ENCODE peak calls at places on chromosome 9, in nine cellular contexts. P is MM.1S; T is IMR-90; Y is SK-N-SH; I is spleen; R is ovary; E is kidney; Z is upper lobe of right lung; C is CD8-positive, alpha-beta T cell. H is an unnamed sample.
A peak's percentile ranks its signal among the peaks of the same experiment; 100 is the strongest.

GRCh38 chr9:15469406-15469805 is 41.4 kb downstream of the PSIP1 start:
- DNase-seq in P (no peak), T (peak; percentile 46), Y (no peak), I (no peak), R (no peak), E (no peak), Z (no peak), C (no peak), H (peak; percentile 1)

GRCh38 chr9:4820172-4820571 is 27.4 kb downstream of the RCL1 start:
- DNase-seq in P (no peak), T (no peak), Y (no peak), I (no peak), R (no peak), E (no peak), Z (no peak), C (no peak), H (no peak)

GRCh38 chr9:125255781-125256391 is 5.7 kb upstream of the GAPVD1 start:
- DNase-seq in P (no peak), T (no peak), Y (peak; percentile 67), I (no peak), R (no peak), E (no peak), Z (no peak), C (no peak), H (no peak)

GRCh38 chr9:89442981-89443817 is 54.7 kb downstream of the SEMA4D start:
- DNase-seq in P (no peak), T (peak; percentile 25), Y (no peak), I (no peak), R (no peak), E (peak; percentile 73), Z (no peak), C (no peak), H (peak; percentile 66)

GRCh38 chr9:129989740-129990139 is 53.2 kb downstream of the FNBP1 start:
- DNase-seq in P (no peak), T (peak; percentile 28), Y (no peak), I (no peak), R (no peak), E (no peak), Z (no peak), C (no peak), H (peak; percentile 65)

GRCh38 chr9:97596906-97597305 is 36.3 kb downstream of the TSTD2 start:
- DNase-seq in P (no peak), T (no peak), Y (no peak), I (no peak), R (no peak), E (no peak), Z (no peak), C (no peak), H (no peak)

GRCh38 chr9:35035851-35036701 is 36.3 kb downstream of the VCP start:
- DNase-seq in P (no peak), T (peak; percentile 38), Y (no peak), I (peak; percentile 85), R (peak; percentile 77), E (peak; percentile 85), Z (peak; percentile 79), C (peak; percentile 6), H (peak; percentile 51)

GRCh38 chr9:33517373-33517772 is 6.7 kb upstream of the ANKRD18B start:
- DNase-seq in P (peak; percentile 54), T (peak; percentile 60), Y (peak; percentile 52), I (no peak), R (no peak), E (no peak), Z (no peak), C (no peak), H (peak; percentile 43)

GRCh38 chr9:22528485-22528884 is 81.9 kb downstream of the DMRTA1 start:
- DNase-seq in P (peak; percentile 25), T (peak; percentile 24), Y (no peak), I (no peak), R (no peak), E (no peak), Z (no peak), C (no peak), H (no peak)

GRCh38 chr9:100222674-100223073 is 123.6 kb downstream of the INVS start:
- DNase-seq in P (peak; percentile 26), T (peak; percentile 53), Y (peak; percentile 20), I (no peak), R (no peak), E (no peak), Z (no peak), C (no peak), H (no peak)

GRCh38 chr9:122186301-122186700 is 26.6 kb downstream of the MORN5 start:
- DNase-seq in P (no peak), T (no peak), Y (no peak), I (peak; percentile 13), R (no peak), E (no peak), Z (peak; percentile 44), C (no peak), H (no peak)

GRCh38 chr9:75482566-75482965 is 394.3 kb downstream of the OSTF1 start:
- DNase-seq in P (no peak), T (no peak), Y (no peak), I (no peak), R (no peak), E (no peak), Z (no peak), C (no peak), H (peak; percentile 1)
- TF ChIP-seq CTCF in P (peak; percentile 25), T (no peak), Y (no peak), I (no peak), R (no peak), E (no peak), Z (no peak), C (no peak), H (no peak)

DNA sequence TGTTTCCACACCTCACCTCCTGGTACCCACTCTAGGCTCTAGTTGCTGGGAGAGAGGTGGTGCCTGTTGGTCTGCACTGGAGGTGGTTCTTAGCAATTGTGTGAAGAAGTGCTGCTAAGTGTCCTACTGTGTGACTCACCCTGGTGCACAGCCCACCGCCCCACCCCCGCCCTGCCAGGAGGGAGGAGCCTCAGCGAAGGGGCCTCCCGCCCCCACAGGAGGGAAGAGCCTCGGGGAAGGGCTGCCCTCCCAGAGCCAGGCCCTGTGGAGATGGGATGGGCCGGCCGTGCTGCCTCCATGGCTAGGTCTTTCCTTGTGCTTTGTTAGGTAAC is 105.3 kb downstream of the EHMT1 start:
- DNase-seq in P (no peak), T (peak; percentile 18), Y (no peak), I (no peak), R (no peak), E (no peak), Z (no peak), C (no peak), H (peak; percentile 36)
- H3K36me3 ChIP-seq in P (no peaks in the 10 kb centered on the region), T (peaks cover 28% of the 10 kb centered on the region), Y (peaks cover 13% of the 10 kb centered on the region), I (peaks cover 54% of the 10 kb centered on the region), R (no peaks in the 10 kb centered on the region), E (peaks cover 15% of the 10 kb centered on the region), Z (peaks cover 20% of the 10 kb centered on the region), C (peaks cover 12% of the 10 kb centered on the region), H (peaks cover 6% of the 10 kb centered on the region)

GRCh38 chr9:128215491-128216404 is 12.6 kb downstream of the DNM1 start:
- DNase-seq in P (no peak), T (peak; percentile 84), Y (peak; percentile 60), I (no peak), R (no peak), E (no peak), Z (peak; percentile 55), C (no peak), H (peak; percentile 83)

GRCh38 chr9:128214571-128215490 is 11.7 kb downstream of the DNM1 start:
- DNase-seq in P (no peak), T (no peak), Y (peak; percentile 35), I (no peak), R (no peak), E (no peak), Z (peak; percentile 61), C (no peak), H (no peak)

GRCh38 chr9:128218172-128218517 is 15.0 kb downstream of the DNM1 start:
- DNase-seq in P (no peak), T (no peak), Y (peak; percentile 15), I (no peak), R (no peak), E (no peak), Z (peak; percentile 63), C (no peak), H (no peak)

GRCh38 chr9:128218518-128219389 is 15.6 kb downstream of the DNM1 start:
- DNase-seq in P (peak; percentile 96), T (peak; percentile 55), Y (peak; percentile 69), I (peak; percentile 96), R (peak; percentile 95), E (peak; percentile 97), Z (peak; percentile 98), C (peak; percentile 84), H (peak; percentile 81)

DNA sequence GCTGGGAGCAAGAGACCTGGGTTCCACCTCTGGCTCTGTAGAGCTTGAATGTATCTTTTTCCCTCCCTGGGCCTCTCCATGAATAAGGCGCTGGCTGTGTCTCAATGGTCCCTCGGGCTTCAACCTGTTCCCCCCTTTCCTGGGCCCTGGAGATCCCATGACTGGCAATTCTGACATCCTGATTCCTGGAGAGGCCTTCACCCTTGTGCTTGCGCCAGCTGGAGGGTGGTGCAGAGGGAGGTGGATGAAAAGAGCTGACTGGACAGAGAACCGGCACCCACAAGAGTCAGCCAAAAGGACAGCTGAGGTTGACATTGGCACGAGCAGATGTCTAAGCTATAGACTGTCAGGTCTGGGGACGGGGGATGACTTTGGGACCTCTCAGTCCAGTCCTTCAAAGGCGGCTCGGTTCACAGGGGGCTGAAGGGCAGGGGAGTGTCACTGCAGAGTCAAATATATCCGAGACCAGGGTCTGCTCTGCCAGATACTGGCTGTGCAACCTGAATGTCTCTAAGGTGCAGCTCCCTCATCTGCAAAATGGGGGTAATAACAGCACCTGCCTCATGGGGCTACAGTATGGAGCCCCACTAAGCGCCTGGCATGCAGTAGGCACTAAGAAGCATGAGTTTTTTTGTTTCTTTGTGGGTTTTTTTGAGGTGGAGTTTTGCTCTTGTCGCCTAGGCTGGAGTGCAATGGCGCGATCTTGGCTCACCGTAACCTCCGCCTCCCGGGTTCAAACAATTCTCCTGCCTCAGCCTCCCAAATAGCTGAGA is 13.8 kb downstream of the DNM1 start:
- DNase-seq in P (no peak), T (no peak), Y (peak; percentile 24), I (no peak), R (no peak), E (no peak), Z (peak; percentile 56), C (no peak), H (no peak)
- TF ChIP-seq CTCF in P (no peak), T (no peak), Y (no peak), I (no peak), R (no peak), E (no peak), Z (no peak), C (no peak), H (no peak)

GRCh38 chr9:120707170-120707569 is 7.1 kb downstream of the MEGF9 start:
- DNase-seq in P (no peak), T (no peak), Y (no peak), I (no peak), R (no peak), E (no peak), Z (no peak), C (no peak), H (no peak)

GRCh38 chr9:120710110-120710981 is 3.9 kb downstream of the MEGF9 start:
- DNase-seq in P (peak; percentile 85), T (peak; percentile 39), Y (peak; percentile 39), I (no peak), R (no peak), E (no peak), Z (no peak), C (peak; percentile 25), H (no peak)

GRCh38 chr9:120711354-120711753 is 2.9 kb downstream of the MEGF9 start:
- DNase-seq in P (peak; percentile 51), T (no peak), Y (no peak), I (no peak), R (no peak), E (no peak), Z (no peak), C (no peak), H (no peak)

GRCh38 chr9:120711841-120712538 is 2.3 kb downstream of the MEGF9 start:
- DNase-seq in P (no peak), T (no peak), Y (no peak), I (no peak), R (no peak), E (no peak), Z (no peak), C (no peak), H (no peak)

GRCh38 chr9:120708526-120709224 is 5.6 kb downstream of the MEGF9 start:
- DNase-seq in P (no peak), T (peak; percentile 76), Y (no peak), I (no peak), R (no peak), E (no peak), Z (no peak), C (no peak), H (no peak)
- H3K36me3 ChIP-seq in P (no peaks in the 10 kb centered on the region), T (no peaks in the 10 kb centered on the region), Y (no peaks in the 10 kb centered on the region), I (peaks cover 10% of the 10 kb centered on the region), R (no peaks in the 10 kb centered on the region), E (no peaks in the 10 kb centered on the region), Z (peaks cover 9% of the 10 kb centered on the region), C (no peaks in the 10 kb centered on the region), H (no peaks in the 10 kb centered on the region)

H was measured in brain microvascular endothelial cell.